ENCODE peak calls at places on chromosomes 2 and 18, in eight cellular contexts. O is PC-9; G is GM20000; U is mesenchymal stem cell; P is activated CD4-positive, CD25-positive, alpha-beta regulatory T cell; F is HEK293T; N is effector memory CD4-positive, alpha-beta T cell; H is spleen. X is an unnamed sample.

GRCh38 chr2:227623225-227623624 is 5.9 kb downstream of the SCYGR4 start:
- DNase-seq in H (no peak), G (no peak), N (no peak), O (no peak), U (peak), F (no peak), P (no peak), X (no peak)

GRCh38 chr2:150479075-150479915 is 8.2 kb downstream of the RND3 start:
- DNase-seq in G (no peak), F (no peak), P (no peak), N (no peak), H (no peak), O (peak), U (peak), X (no peak)

GRCh38 chr2:2747797-2748301 is 416.8 kb upstream of the MYT1L start:
- DNase-seq in N (no peak), O (no peak), G (no peak), F (no peak), U (no peak), P (no peak), H (peak), X (no peak)

GRCh38 chr18:80175451-80176235 is 66.6 kb downstream of the ADNP2 start:
- DNase-seq in O (no peak), F (no peak), U (no peak), P (peak), H (no peak), G (no peak), N (peak), X (no peak)

GRCh38 chr2:197461073-197461472 is 7.7 kb downstream of the COQ10B start:
- DNase-seq in G (no peak), N (no peak), P (no peak), H (no peak), F (no peak), O (peak), U (no peak), X (peak)

GRCh38 chr18:76528477-76529432 is 33.7 kb upstream of the ZNF516 start:
- DNase-seq in G (peak), O (peak), P (no peak), H (peak), U (peak), N (no peak), F (no peak), X (no peak)

GRCh38 chr2:175806115-175806470 is 196.0 kb downstream of the LNPK start:
- DNase-seq in F (no peak), G (no peak), P (no peak), O (no peak), U (peak), N (no peak), H (no peak), X (no peak)

GRCh38 chr2:167506395-167506794 is 618.1 kb downstream of the XIRP2 start:
- DNase-seq in N (no peak), G (no peak), U (peak), F (no peak), H (no peak), O (no peak), P (no peak), X (no peak)

GRCh38 chr2:102185347-102185746 is 1.5 kb upstream of the IL1RL2 start:
- DNase-seq in P (no peak), F (peak), G (no peak), O (no peak), U (no peak), N (no peak), H (no peak), X (no peak)

GRCh38 chr2:3769766-3770165 is 66.4 kb downstream of the DCDC2C start:
- DNase-seq in O (no peak), F (no peak), P (no peak), H (no peak), U (no peak), G (no peak), N (no peak), X (no peak)

GRCh38 chr2:72533767-72534166 is 292.1 kb downstream of the EXOC6B start:
- DNase-seq in N (no peak), G (no peak), P (no peak), O (no peak), H (no peak), F (no peak), U (peak), X (no peak)

GRCh38 chr2:205716126-205716525 is 33.8 kb downstream of the NRP2 start:
- DNase-seq in P (no peak), O (no peak), N (no peak), F (no peak), H (no peak), U (no peak), G (no peak), X (no peak)

GRCh38 chr18:79380816-79381806 is 14.6 kb upstream of the NFATC1 start:
- DNase-seq in N (peak), H (peak), O (peak), G (peak), U (peak), P (peak), F (peak), X (peak)

GRCh38 chr2:55063226-55063625 is 13.0 kb upstream of the RTN4 start:
- DNase-seq in H (no peak), O (no peak), P (no peak), G (no peak), U (no peak), N (peak), F (no peak), X (no peak)

GRCh38 chr2:115163572-115163971 is 721.1 kb downstream of the DPP10 start:
- DNase-seq in P (no peak), U (no peak), F (no peak), N (no peak), O (no peak), H (no peak), G (no peak), X (no peak)

GRCh38 chr18:76564636-76565237 is 69.7 kb upstream of the ZNF516 start:
- DNase-seq in O (no peak), U (no peak), F (no peak), N (no peak), H (no peak), G (no peak), P (no peak), X (no peak)

GRCh38 chr2:106127282-106127771 is 66.8 kb downstream of the UXS1 start:
- DNase-seq in F (no peak), O (no peak), P (no peak), U (peak), G (no peak), H (no peak), N (no peak), X (no peak)

GRCh38 chr2:190578158-190579057 is 43.9 kb upstream of the NEMP2 start:
- DNase-seq in H (no peak), U (peak), F (no peak), P (no peak), O (peak), G (no peak), N (no peak), X (peak)

GRCh38 chr2:1245193-1245592 is 168.1 kb upstream of the TPO start:
- DNase-seq in U (no peak), P (no peak), O (no peak), G (no peak), H (no peak), F (no peak), N (no peak), X (no peak)

GRCh38 chr2:161486111-161486510 is 70.0 kb downstream of the TBR1 start:
- DNase-seq in H (no peak), G (no peak), O (no peak), N (no peak), U (no peak), P (no peak), F (no peak), X (no peak)

GRCh38 chr18:57797209-57797651 is 5.9 kb downstream of the ATP8B1 start:
- DNase-seq in H (no peak), P (no peak), F (no peak), N (no peak), O (no peak), G (no peak), U (no peak), X (no peak)

GRCh38 chr2:157989227-157989626 is 112.4 kb upstream of the UPP2 start:
- DNase-seq in P (no peak), H (no peak), F (no peak), N (no peak), G (no peak), O (no peak), U (no peak), X (no peak)

GRCh38 chr2:26172189-26172865 is 561 bp upstream of the GAREM2 start:
- DNase-seq in U (no peak), G (peak), P (no peak), F (peak), O (no peak), H (no peak), N (no peak), X (no peak)

GRCh38 chr2:150549381-150549780 is 61.9 kb upstream of the RND3 start:
- DNase-seq in N (no peak), O (no peak), U (no peak), H (no peak), P (no peak), G (no peak), F (no peak), X (no peak)

GRCh38 chr2:13522096-13522495 is 805.4 kb downstream of the TRIB2 start:
- DNase-seq in O (no peak), P (no peak), N (no peak), U (no peak), F (no peak), H (no peak), G (no peak), X (no peak)

GRCh38 chr2:207121784-207122183 is 44.0 kb downstream of the KLF7 start:
- DNase-seq in P (no peak), N (no peak), O (peak), G (no peak), F (no peak), U (peak), H (no peak), X (peak)

GRCh38 chr2:71831208-71831577 is 316.5 kb downstream of the CYP26B1 start:
- DNase-seq in H (no peak), F (no peak), N (no peak), G (no peak), P (no peak), U (peak), O (no peak), X (peak)

GRCh38 chr2:126963390-126963789 is 64.7 kb downstream of the TEX51 start:
- DNase-seq in U (no peak), P (no peak), N (no peak), O (no peak), H (no peak), F (no peak), G (no peak), X (no peak)

GRCh38 chr2:111189106-111189505 is 68.4 kb downstream of the BCL2L11 start:
- DNase-seq in U (no peak), O (no peak), F (no peak), N (no peak), H (no peak), G (no peak), P (no peak), X (no peak)

GRCh38 chr18:50879302-50880107 is 587 bp downstream of the ME2 start:
- DNase-seq in N (peak), P (peak), U (peak), G (no peak), O (no peak), F (peak), H (no peak), X (peak)